ENCODE peak calls at places on chromosomes 12 and 14, in seven cellular contexts. Z is activated effector memory CD4-positive, alpha-beta T cell treated with Interleukin-2 at 50 U/mL for 16 hours; F is T-helper 22 cell; L is DMS 273 treated with DMSO at 0.1 percent for 48 hours; H is SJSA1; M is activated T-cell treated with anti-CD3 and anti-CD28 coated beads, Interleukin-2, amount 50 U/mL, for 72 hours; W is nephron progenitor cell. E is an unnamed sample.

GRCh38 chr12:50200507-50201273 is 33.5 kb upstream of the CERS5 start:
- DNase-seq in Z (no peak), F (no peak), L (peak; percentile 51), H (no peak), M (no peak), W (no peak), E (no peak)

GRCh38 chr12:92030618-92031017 is 115.0 kb downstream of the BTG1 start:
- DNase-seq in Z (peak; percentile 48), F (peak; percentile 48), L (no peak), H (no peak), M (peak; percentile 50), W (no peak), E (peak; percentile 31)

GRCh38 chr12:54563787-54564186 is 14.4 kb downstream of the PDE1B start:
- DNase-seq in Z (no peak), F (no peak), L (no peak), H (no peak), M (no peak), W (no peak), E (no peak)

GRCh38 chr14:77086017-77086727 is 11.9 kb upstream of the CIPC start:
- DNase-seq in Z (no peak), F (no peak), L (no peak), H (no peak), M (peak; percentile 16), W (no peak), E (no peak)

GRCh38 chr12:56391721-56392120 is 29.1 kb upstream of the APOF start:
- DNase-seq in Z (no peak), F (no peak), L (no peak), H (no peak), M (no peak), W (no peak), E (no peak)

GRCh38 chr12:92074889-92075288 is 70.8 kb downstream of the BTG1 start:
- DNase-seq in Z (no peak), F (no peak), L (no peak), H (no peak), M (no peak), W (no peak), E (no peak)

GRCh38 chr12:93819048-93819491 is 141.9 kb downstream of the CRADD start:
- DNase-seq in Z (no peak), F (no peak), L (no peak), H (peak; percentile 47), M (no peak), W (no peak), E (peak; percentile 58)

GRCh38 chr14:103594265-103594664 is 31.5 kb downstream of the COA8 start:
- DNase-seq in Z (no peak), F (no peak), L (no peak), H (no peak), M (no peak), W (peak; percentile 16), E (peak; percentile 87)

GRCh38 chr12:95412826-95413311 is 61.1 kb upstream of the METAP2 start:
- DNase-seq in Z (no peak), F (no peak), L (no peak), H (peak; percentile 42), M (no peak), W (no peak), E (no peak)

GRCh38 chr12:47739959-47740358 is 14.7 kb upstream of the ENDOU start:
- DNase-seq in Z (no peak), F (no peak), L (no peak), H (no peak), M (no peak), W (no peak), E (no peak)